ENCODE peak calls at places on chromosomes 11 and 22, in ten cellular contexts. One of them, this sample, is unnamed.

GRCh38 chr11:206002-206384 is 1.2 kb downstream of the BET1L start:
- DNase-seq in brain microvascular endothelial cell: no peak
- DNase-seq in HCT116: no peak
- DNase-seq in esophagus squamous epithelium: no peak
- DNase-seq in GM20000: no peak
- DNase-seq in tibial nerve: no peak
- DNase-seq in LNCaP clone FGC: no peak
- DNase-seq in PC-9: no peak
- DNase-seq in RWPE1: no peak
- DNase-seq in mammary epithelial cell: no peak
- DNase-seq in this sample: no peak

GRCh38 chr22:46535876-46536558 is 1.4 kb downstream of the CELSR1 start:
- DNase-seq in mammary epithelial cell: no peak
- DNase-seq in RWPE1: no peak
- DNase-seq in GM20000: no peak
- DNase-seq in LNCaP clone FGC: no peak
- DNase-seq in HCT116: no peak
- DNase-seq in PC-9: no peak
- DNase-seq in esophagus squamous epithelium: no peak
- DNase-seq in tibial nerve: no peak
- DNase-seq in brain microvascular endothelial cell: no peak
- DNase-seq in this sample: no peak

GRCh38 chr11:35944503-35945136 is 758 bp downstream of the LDLRAD3 start:
- DNase-seq in esophagus squamous epithelium: no peak
- DNase-seq in RWPE1: peak; percentile 30
- DNase-seq in PC-9: no peak
- DNase-seq in LNCaP clone FGC: no peak
- DNase-seq in brain microvascular endothelial cell: peak; percentile 7
- DNase-seq in GM20000: no peak
- DNase-seq in mammary epithelial cell: peak; percentile 2
- DNase-seq in tibial nerve: no peak
- DNase-seq in HCT116: no peak
- DNase-seq in this sample: no peak

GRCh38 chr11:73729594-73730206 is 31.2 kb downstream of the RAB6A start:
- DNase-seq in mammary epithelial cell: no peak
- DNase-seq in GM20000: no peak
- DNase-seq in brain microvascular endothelial cell: no peak
- DNase-seq in HCT116: peak; percentile 4
- DNase-seq in RWPE1: peak; percentile 8
- DNase-seq in PC-9: no peak
- DNase-seq in esophagus squamous epithelium: no peak
- DNase-seq in tibial nerve: no peak
- DNase-seq in LNCaP clone FGC: no peak
- DNase-seq in this sample: peak; percentile 56

GRCh38 chr11:32448232-32448631 is 12.9 kb upstream of the WT1 start:
- DNase-seq in RWPE1: no peak
- DNase-seq in tibial nerve: no peak
- DNase-seq in mammary epithelial cell: no peak
- DNase-seq in GM20000: peak; percentile 35
- DNase-seq in LNCaP clone FGC: peak; percentile 18
- DNase-seq in PC-9: peak; percentile 52
- DNase-seq in HCT116: peak; percentile 43
- DNase-seq in esophagus squamous epithelium: no peak
- DNase-seq in brain microvascular endothelial cell: no peak
- DNase-seq in this sample: no peak

GRCh38 chr11:31645747-31646146 is 136.2 kb downstream of the ELP4 start:
- DNase-seq in GM20000: no peak
- DNase-seq in mammary epithelial cell: peak; percentile 79
- DNase-seq in HCT116: peak; percentile 33
- DNase-seq in tibial nerve: no peak
- DNase-seq in PC-9: peak; percentile 54
- DNase-seq in brain microvascular endothelial cell: peak; percentile 82
- DNase-seq in LNCaP clone FGC: no peak
- DNase-seq in RWPE1: peak; percentile 73
- DNase-seq in esophagus squamous epithelium: no peak
- DNase-seq in this sample: no peak

GRCh38 chr11:42043312-42043711 is 583.9 kb upstream of the LRRC4C start:
- DNase-seq in GM20000: no peak
- DNase-seq in brain microvascular endothelial cell: peak; percentile 71
- DNase-seq in tibial nerve: no peak
- DNase-seq in mammary epithelial cell: peak; percentile 72
- DNase-seq in esophagus squamous epithelium: no peak
- DNase-seq in HCT116: no peak
- DNase-seq in LNCaP clone FGC: no peak
- DNase-seq in PC-9: no peak
- DNase-seq in RWPE1: peak; percentile 5
- DNase-seq in this sample: no peak

GRCh38 chr22:24819941-24820461 is 14.0 kb downstream of the SGSM1 start:
- DNase-seq in HCT116: no peak
- DNase-seq in PC-9: no peak
- DNase-seq in RWPE1: no peak
- DNase-seq in tibial nerve: no peak
- DNase-seq in LNCaP clone FGC: no peak
- DNase-seq in GM20000: no peak
- DNase-seq in brain microvascular endothelial cell: no peak
- DNase-seq in esophagus squamous epithelium: no peak
- DNase-seq in mammary epithelial cell: no peak
- DNase-seq in this sample: peak; percentile 47

GRCh38 chr11:72140661-72141060 is 5.1 kb downstream of the FOLR3 start:
- DNase-seq in mammary epithelial cell: no peak
- DNase-seq in PC-9: no peak
- DNase-seq in GM20000: no peak
- DNase-seq in tibial nerve: no peak
- DNase-seq in RWPE1: no peak
- DNase-seq in esophagus squamous epithelium: no peak
- DNase-seq in brain microvascular endothelial cell: no peak
- DNase-seq in HCT116: no peak
- DNase-seq in LNCaP clone FGC: no peak
- DNase-seq in this sample: no peak

GRCh38 chr11:107259826-107260225 is 197.8 kb downstream of the CWF19L2 start:
- DNase-seq in RWPE1: no peak
- DNase-seq in GM20000: no peak
- DNase-seq in mammary epithelial cell: no peak
- DNase-seq in tibial nerve: no peak
- DNase-seq in brain microvascular endothelial cell: no peak
- DNase-seq in LNCaP clone FGC: no peak
- DNase-seq in esophagus squamous epithelium: no peak
- DNase-seq in HCT116: no peak
- DNase-seq in PC-9: no peak
- DNase-seq in this sample: no peak

GRCh38 chr11:3132271-3132781 is 32.8 kb downstream of the OSBPL5 start:
- DNase-seq in RWPE1: no peak
- DNase-seq in brain microvascular endothelial cell: no peak
- DNase-seq in GM20000: no peak
- DNase-seq in HCT116: no peak
- DNase-seq in mammary epithelial cell: no peak
- DNase-seq in PC-9: no peak
- DNase-seq in LNCaP clone FGC: no peak
- DNase-seq in tibial nerve: no peak
- DNase-seq in esophagus squamous epithelium: no peak
- DNase-seq in this sample: no peak

DNA sequence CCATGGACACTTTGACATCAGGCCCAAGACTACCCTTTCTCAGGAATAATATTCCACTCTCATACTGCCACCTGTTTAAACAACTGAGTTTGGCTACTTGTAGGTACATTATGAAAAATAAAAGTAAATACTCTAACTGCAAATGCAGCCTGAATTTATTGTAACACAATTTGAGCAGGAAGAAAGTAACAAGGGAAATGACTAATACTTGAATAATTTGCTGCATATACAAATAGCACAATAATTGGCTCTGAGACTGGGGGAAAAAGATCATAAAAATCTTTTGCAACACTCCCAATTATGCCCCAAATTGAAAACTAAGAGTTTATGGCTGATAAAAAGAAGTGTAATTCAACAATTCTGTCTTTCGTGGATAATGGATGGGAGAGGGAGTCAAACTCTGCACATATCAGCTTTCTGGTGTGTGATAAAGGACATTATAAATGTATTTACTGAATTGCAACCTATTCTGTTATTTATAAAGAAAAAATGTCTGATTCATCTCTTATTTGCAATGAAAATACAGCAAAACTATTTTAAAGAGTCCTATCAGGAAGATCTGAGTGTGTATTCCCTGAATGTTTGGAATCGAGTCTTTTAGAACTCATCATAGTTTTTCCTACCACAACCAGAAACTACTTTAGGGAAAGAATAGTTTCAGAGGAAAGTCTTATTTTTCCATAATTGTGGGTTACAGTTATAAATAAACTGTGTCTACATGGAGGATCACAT is 359.0 kb downstream of the JRKL start:
- DNase-seq in tibial nerve: no peak
- DNase-seq in esophagus squamous epithelium: no peak
- DNase-seq in LNCaP clone FGC: no peak
- DNase-seq in RWPE1: peak; percentile 27
- DNase-seq in GM20000: no peak
- DNase-seq in HCT116: no peak
- DNase-seq in PC-9: no peak
- DNase-seq in mammary epithelial cell: peak; percentile 23
- DNase-seq in brain microvascular endothelial cell: no peak
- DNase-seq in this sample: no peak
- TF ChIP-seq CTCF in tibial nerve: no peak
- TF ChIP-seq CTCF in esophagus squamous epithelium: no peak
- TF ChIP-seq CTCF in LNCaP clone FGC: no peak
- TF ChIP-seq CTCF in RWPE1: no peak
- TF ChIP-seq CTCF in GM20000: no peak
- TF ChIP-seq CTCF in HCT116: no peak
- TF ChIP-seq CTCF in PC-9: no peak
- TF ChIP-seq CTCF in mammary epithelial cell: no peak
- TF ChIP-seq CTCF in brain microvascular endothelial cell: no peak
- TF ChIP-seq CTCF in this sample: no peak

GRCh38 chr11:67291481-67292381 is 2.6 kb downstream of the ANKRD13D start:
- DNase-seq in LNCaP clone FGC: no peak
- DNase-seq in RWPE1: no peak
- DNase-seq in PC-9: no peak
- DNase-seq in brain microvascular endothelial cell: no peak
- DNase-seq in tibial nerve: no peak
- DNase-seq in HCT116: no peak
- DNase-seq in esophagus squamous epithelium: no peak
- DNase-seq in mammary epithelial cell: no peak
- DNase-seq in GM20000: no peak
- DNase-seq in this sample: no peak
- TF ChIP-seq CTCF in LNCaP clone FGC: no peak
- TF ChIP-seq CTCF in RWPE1: no peak
- TF ChIP-seq CTCF in PC-9: no peak
- TF ChIP-seq CTCF in brain microvascular endothelial cell: no peak
- TF ChIP-seq CTCF in tibial nerve: no peak
- TF ChIP-seq CTCF in HCT116: no peak
- TF ChIP-seq CTCF in esophagus squamous epithelium: no peak
- TF ChIP-seq CTCF in mammary epithelial cell: no peak
- TF ChIP-seq CTCF in GM20000: no peak
- TF ChIP-seq CTCF in this sample: no peak

DNA sequence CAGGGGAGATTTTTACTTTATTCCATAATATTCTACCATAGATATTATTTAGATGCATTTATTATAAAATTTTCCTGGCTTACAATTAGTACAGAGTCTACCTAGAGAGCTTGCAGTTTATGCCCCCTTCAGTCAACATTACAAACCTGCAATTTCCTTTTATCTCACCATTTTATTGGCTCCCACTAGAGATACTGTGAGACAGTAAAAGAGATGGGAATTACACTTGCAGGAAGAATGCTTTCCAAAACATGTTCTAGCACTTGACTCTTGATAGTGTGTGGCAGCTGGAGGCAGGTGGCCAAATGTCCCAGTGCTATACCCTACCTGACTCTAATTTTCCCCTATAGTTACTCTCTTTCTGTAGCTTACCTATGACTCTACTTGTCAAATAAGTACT is 863.2 kb downstream of the DLG2 start:
- DNase-seq in brain microvascular endothelial cell: no peak
- DNase-seq in RWPE1: no peak
- DNase-seq in tibial nerve: no peak
- DNase-seq in esophagus squamous epithelium: no peak
- DNase-seq in LNCaP clone FGC: no peak
- DNase-seq in mammary epithelial cell: no peak
- DNase-seq in HCT116: no peak
- DNase-seq in PC-9: no peak
- DNase-seq in GM20000: no peak
- DNase-seq in this sample: no peak
- TF ChIP-seq CTCF in brain microvascular endothelial cell: no peak
- TF ChIP-seq CTCF in RWPE1: no peak
- TF ChIP-seq CTCF in tibial nerve: no peak
- TF ChIP-seq CTCF in esophagus squamous epithelium: no peak
- TF ChIP-seq CTCF in LNCaP clone FGC: no peak
- TF ChIP-seq CTCF in mammary epithelial cell: no peak
- TF ChIP-seq CTCF in HCT116: no peak
- TF ChIP-seq CTCF in PC-9: no peak
- TF ChIP-seq CTCF in GM20000: no peak
- TF ChIP-seq CTCF in this sample: no peak

GRCh38 chr11:118436639-118437045 is 350 bp downstream of the KMT2A start:
- DNase-seq in RWPE1: peak; percentile 37
- DNase-seq in PC-9: peak; percentile 49
- DNase-seq in LNCaP clone FGC: no peak
- DNase-seq in GM20000: no peak
- DNase-seq in mammary epithelial cell: no peak
- DNase-seq in brain microvascular endothelial cell: no peak
- DNase-seq in tibial nerve: no peak
- DNase-seq in esophagus squamous epithelium: no peak
- DNase-seq in HCT116: no peak
- DNase-seq in this sample: no peak
- TF ChIP-seq CTCF in RWPE1: no peak
- TF ChIP-seq CTCF in PC-9: no peak
- TF ChIP-seq CTCF in LNCaP clone FGC: no peak
- TF ChIP-seq CTCF in GM20000: no peak
- TF ChIP-seq CTCF in mammary epithelial cell: no peak
- TF ChIP-seq CTCF in brain microvascular endothelial cell: no peak
- TF ChIP-seq CTCF in tibial nerve: no peak
- TF ChIP-seq CTCF in esophagus squamous epithelium: no peak
- TF ChIP-seq CTCF in HCT116: no peak
- TF ChIP-seq CTCF in this sample: no peak

This sample was measured in Calu3.